ENCODE peak calls at places on chromosomes 11 and 22, in eight cellular contexts. One of them, this sample, is unnamed.
A peak's percentile ranks its signal among the peaks of the same experiment; 100 is the strongest.

GRCh38 chr11:251550-251949 is 14.8 kb downstream of the PSMD13 start:
- DNase-seq in HuH-7.5: no peak
- DNase-seq in pancreas: no peak
- DNase-seq in IMR-90: no peak
- DNase-seq in Daoy: no peak
- DNase-seq in epithelial cell of prostate: no peak
- DNase-seq in smooth muscle cell of the brain vasculature: no peak
- DNase-seq in Karpas-422: no peak
- DNase-seq in this sample: no peak

GRCh38 chr11:118295834-118296454 is 8.6 kb upstream of the CD3E start:
- DNase-seq in pancreas: no peak
- DNase-seq in Daoy: peak; percentile 25
- DNase-seq in HuH-7.5: no peak
- DNase-seq in IMR-90: peak; percentile 12
- DNase-seq in smooth muscle cell of the brain vasculature: no peak
- DNase-seq in epithelial cell of prostate: no peak
- DNase-seq in Karpas-422: peak; percentile 72
- DNase-seq in this sample: no peak

GRCh38 chr11:57752954-57753353 is 1.3 kb upstream of the BTBD18 start:
- DNase-seq in IMR-90: no peak
- DNase-seq in smooth muscle cell of the brain vasculature: no peak
- DNase-seq in Karpas-422: no peak
- DNase-seq in pancreas: no peak
- DNase-seq in epithelial cell of prostate: no peak
- DNase-seq in Daoy: no peak
- DNase-seq in HuH-7.5: no peak
- DNase-seq in this sample: no peak

GRCh38 chr11:76659672-76660532 is 10.6 kb downstream of the LRRC32 start:
- DNase-seq in Karpas-422: no peak
- DNase-seq in IMR-90: no peak
- DNase-seq in epithelial cell of prostate: no peak
- DNase-seq in HuH-7.5: no peak
- DNase-seq in pancreas: no peak
- DNase-seq in smooth muscle cell of the brain vasculature: no peak
- DNase-seq in Daoy: no peak
- DNase-seq in this sample: no peak

GRCh38 chr22:40243891-40244290 is 66.2 kb downstream of the TNRC6B start:
- DNase-seq in smooth muscle cell of the brain vasculature: no peak
- DNase-seq in Daoy: no peak
- DNase-seq in epithelial cell of prostate: no peak
- DNase-seq in IMR-90: no peak
- DNase-seq in HuH-7.5: no peak
- DNase-seq in Karpas-422: no peak
- DNase-seq in pancreas: no peak
- DNase-seq in this sample: no peak

GRCh38 chr11:85137597-85137996 is 489.5 kb downstream of the DLG2 start:
- DNase-seq in epithelial cell of prostate: no peak
- DNase-seq in smooth muscle cell of the brain vasculature: no peak
- DNase-seq in pancreas: no peak
- DNase-seq in IMR-90: no peak
- DNase-seq in Karpas-422: no peak
- DNase-seq in HuH-7.5: no peak
- DNase-seq in Daoy: no peak
- DNase-seq in this sample: no peak

GRCh38 chr22:46113110-46113909 is 37.0 kb upstream of the PPARA start:
- DNase-seq in epithelial cell of prostate: no peak
- DNase-seq in pancreas: no peak
- DNase-seq in HuH-7.5: no peak
- DNase-seq in smooth muscle cell of the brain vasculature: no peak
- DNase-seq in Daoy: no peak
- DNase-seq in Karpas-422: no peak
- DNase-seq in IMR-90: no peak
- DNase-seq in this sample: no peak

GRCh38 chr11:27873664-27874063 is 173.4 kb upstream of the BDNF start:
- DNase-seq in HuH-7.5: no peak
- DNase-seq in IMR-90: no peak
- DNase-seq in smooth muscle cell of the brain vasculature: no peak
- DNase-seq in Daoy: no peak
- DNase-seq in epithelial cell of prostate: no peak
- DNase-seq in Karpas-422: no peak
- DNase-seq in pancreas: no peak
- DNase-seq in this sample: no peak

GRCh38 chr11:69123593-69124545 is 31.9 kb upstream of the SMIM38 start:
- DNase-seq in IMR-90: no peak
- DNase-seq in epithelial cell of prostate: no peak
- DNase-seq in Daoy: no peak
- DNase-seq in HuH-7.5: no peak
- DNase-seq in pancreas: peak; percentile 28
- DNase-seq in Karpas-422: no peak
- DNase-seq in smooth muscle cell of the brain vasculature: no peak
- DNase-seq in this sample: no peak

GRCh38 chr22:45996241-45997076 is 19.5 kb upstream of the WNT7B start:
- DNase-seq in epithelial cell of prostate: no peak
- DNase-seq in Daoy: peak; percentile 85
- DNase-seq in smooth muscle cell of the brain vasculature: no peak
- DNase-seq in HuH-7.5: no peak
- DNase-seq in IMR-90: peak; percentile 42
- DNase-seq in pancreas: peak; percentile 50
- DNase-seq in Karpas-422: no peak
- DNase-seq in this sample: peak; percentile 78

GRCh38 chr11:1450344-1450875 is 36.2 kb downstream of the MOB2 start:
- DNase-seq in HuH-7.5: no peak
- DNase-seq in IMR-90: no peak
- DNase-seq in epithelial cell of prostate: no peak
- DNase-seq in Karpas-422: no peak
- DNase-seq in pancreas: no peak
- DNase-seq in Daoy: no peak
- DNase-seq in smooth muscle cell of the brain vasculature: no peak
- DNase-seq in this sample: no peak

GRCh38 chr11:69926376-69927050 is 107.3 kb upstream of the FGF3 start:
- DNase-seq in pancreas: no peak
- DNase-seq in IMR-90: no peak
- DNase-seq in epithelial cell of prostate: no peak
- DNase-seq in HuH-7.5: no peak
- DNase-seq in Karpas-422: no peak
- DNase-seq in Daoy: no peak
- DNase-seq in smooth muscle cell of the brain vasculature: no peak
- DNase-seq in this sample: no peak

GRCh38 chr11:10441652-10442503 is 13.2 kb upstream of the AMPD3 start:
- DNase-seq in smooth muscle cell of the brain vasculature: no peak
- DNase-seq in pancreas: no peak
- DNase-seq in HuH-7.5: no peak
- DNase-seq in IMR-90: no peak
- DNase-seq in Daoy: no peak
- DNase-seq in Karpas-422: peak; percentile 55
- DNase-seq in epithelial cell of prostate: no peak
- DNase-seq in this sample: no peak

GRCh38 chr22:22678970-22679369 is 34.6 kb downstream of the GGTLC2 start:
- DNase-seq in Daoy: no peak
- DNase-seq in smooth muscle cell of the brain vasculature: no peak
- DNase-seq in pancreas: no peak
- DNase-seq in HuH-7.5: no peak
- DNase-seq in IMR-90: no peak
- DNase-seq in epithelial cell of prostate: no peak
- DNase-seq in Karpas-422: no peak
- DNase-seq in this sample: no peak

GRCh38 chr11:19102521-19102900 is 14.5 kb upstream of the ZDHHC13 start:
- DNase-seq in epithelial cell of prostate: no peak
- DNase-seq in HuH-7.5: no peak
- DNase-seq in IMR-90: no peak
- DNase-seq in pancreas: no peak
- DNase-seq in Daoy: no peak
- DNase-seq in smooth muscle cell of the brain vasculature: no peak
- DNase-seq in Karpas-422: no peak
- DNase-seq in this sample: no peak

GRCh38 chr22:44026630-44027511 is 2.8 kb downstream of the PARVB start:
- DNase-seq in Daoy: peak; percentile 94
- DNase-seq in pancreas: no peak
- DNase-seq in epithelial cell of prostate: no peak
- DNase-seq in IMR-90: peak; percentile 63
- DNase-seq in Karpas-422: peak; percentile 85
- DNase-seq in HuH-7.5: no peak
- DNase-seq in smooth muscle cell of the brain vasculature: no peak
- DNase-seq in this sample: peak; percentile 85

GRCh38 chr11:6812391-6813005 is 13.0 kb upstream of the OR6A2 start:
- DNase-seq in epithelial cell of prostate: no peak
- DNase-seq in smooth muscle cell of the brain vasculature: no peak
- DNase-seq in HuH-7.5: peak; percentile 12
- DNase-seq in Daoy: peak; percentile 46
- DNase-seq in IMR-90: peak; percentile 34
- DNase-seq in pancreas: no peak
- DNase-seq in Karpas-422: peak; percentile 86
- DNase-seq in this sample: peak; percentile 65

GRCh38 chr11:119417726-119418540 is 5.0 kb downstream of the THY1 start:
- DNase-seq in Daoy: peak; percentile 94
- DNase-seq in HuH-7.5: no peak
- DNase-seq in epithelial cell of prostate: peak; percentile 31
- DNase-seq in smooth muscle cell of the brain vasculature: no peak
- DNase-seq in IMR-90: peak; percentile 96
- DNase-seq in pancreas: no peak
- DNase-seq in Karpas-422: no peak
- DNase-seq in this sample: peak; percentile 95

GRCh38 chr22:25775501-25775900 is 33.5 kb downstream of the MYO18B start:
- DNase-seq in IMR-90: peak; percentile 21
- DNase-seq in smooth muscle cell of the brain vasculature: no peak
- DNase-seq in pancreas: no peak
- DNase-seq in Daoy: peak; percentile 60
- DNase-seq in epithelial cell of prostate: no peak
- DNase-seq in HuH-7.5: no peak
- DNase-seq in Karpas-422: no peak
- DNase-seq in this sample: no peak

GRCh38 chr22:40183029-40183581 is 5.4 kb downstream of the TNRC6B start:
- DNase-seq in epithelial cell of prostate: no peak
- DNase-seq in IMR-90: peak; percentile 87
- DNase-seq in HuH-7.5: no peak
- DNase-seq in Karpas-422: no peak
- DNase-seq in smooth muscle cell of the brain vasculature: no peak
- DNase-seq in pancreas: no peak
- DNase-seq in Daoy: peak; percentile 64
- DNase-seq in this sample: peak; percentile 80

GRCh38 chr11:83033972-83034672 is 37.6 kb downstream of the RAB30 start:
- DNase-seq in Karpas-422: no peak
- DNase-seq in smooth muscle cell of the brain vasculature: no peak
- DNase-seq in IMR-90: peak; percentile 71
- DNase-seq in epithelial cell of prostate: no peak
- DNase-seq in HuH-7.5: no peak
- DNase-seq in Daoy: peak; percentile 69
- DNase-seq in pancreas: no peak
- DNase-seq in this sample: peak; percentile 86

GRCh38 chr11:57377098-57377497 is 3.9 kb downstream of the PRG3 start:
- DNase-seq in smooth muscle cell of the brain vasculature: no peak
- DNase-seq in Daoy: no peak
- DNase-seq in HuH-7.5: no peak
- DNase-seq in Karpas-422: no peak
- DNase-seq in pancreas: no peak
- DNase-seq in IMR-90: no peak
- DNase-seq in epithelial cell of prostate: no peak
- DNase-seq in this sample: no peak